ENCODE peak calls at places on chromosomes 12 and 14, in eight cellular contexts. G, D, P, F, L, C, J and Q are unnamed samples.

GRCh38 chr14:69149461-69150244 is 3.3 kb downstream of the DCAF5 start:
- DNase-seq in P (no peak), D (no peak), J (no peak), F (no peak), G (no peak), C (no peak), L (no peak), Q (peak)

GRCh38 chr12:53067993-53068770 is 11.0 kb downstream of the SPRYD3 start:
- DNase-seq in F (no peak), C (no peak), J (no peak), L (no peak), G (no peak), D (no peak), P (no peak), Q (no peak)

GRCh38 chr14:50928002-50928635 is 16.2 kb downstream of the PYGL start:
- DNase-seq in D (peak), G (no peak), C (peak), P (no peak), L (no peak), F (no peak), J (no peak), Q (peak)

GRCh38 chr14:50028458-50028857 is 87.9 kb downstream of the VCPKMT start:
- DNase-seq in C (no peak), P (no peak), L (no peak), F (no peak), D (no peak), G (no peak), J (no peak), Q (no peak)

GRCh38 chr14:64761441-64762043 is 57.3 kb downstream of the PLEKHG3 start:
- DNase-seq in D (no peak), L (peak), C (no peak), P (no peak), J (no peak), G (no peak), F (no peak), Q (no peak)

GRCh38 chr14:37550511-37550910 is 44.5 kb downstream of the FOXA1 start:
- DNase-seq in D (peak), F (no peak), C (peak), G (no peak), P (no peak), L (peak), J (no peak), Q (no peak)

GRCh38 chr12:108630481-108631207 is 3.0 kb downstream of the SELPLG start:
- DNase-seq in D (peak), J (no peak), C (peak), L (peak), F (no peak), P (peak), G (peak), Q (peak)

GRCh38 chr14:64296561-64296960 is 2.4 kb upstream of the ESR2 start:
- DNase-seq in G (no peak), L (no peak), J (no peak), D (no peak), P (peak), C (no peak), F (no peak), Q (no peak)

GRCh38 chr14:95097385-95097784 is 59.9 kb downstream of the DICER1 start:
- DNase-seq in D (peak), P (no peak), G (no peak), C (peak), J (no peak), L (no peak), F (no peak), Q (no peak)